ENCODE peak calls at places on chromosomes 13 and 19, in seven cellular contexts. V is epithelial cell of esophagus, T is left lung, F is heart right ventricle, O is tibial artery, N is cardiac fibroblast, J is tibial nerve. R is an unnamed sample.

GRCh38 chr13:99224019-99224418 is 23.4 kb downstream of the UBAC2 start:
- DNase-seq in V (no peak), T (no peak), F (no peak), O (no peak), N (no peak), J (no peak), R (no peak)

GRCh38 chr19:13962738-13963602 is 10.7 kb downstream of the DCAF15 start:
- DNase-seq in V (no peak), T (peak), F (no peak), O (no peak), N (no peak), J (no peak), R (peak)

GRCh38 chr13:24208314-24208713 is 47.8 kb downstream of the SPATA13 start:
- DNase-seq in V (peak), T (no peak), F (no peak), O (peak), N (peak), J (no peak), R (no peak)

GRCh38 chr13:35468195-35468594 is 8.3 kb downstream of the MAB21L1 start:
- DNase-seq in V (no peak), T (no peak), F (no peak), O (no peak), N (peak), J (no peak), R (no peak)

GRCh38 chr13:103812966-103813365 is 746.7 kb upstream of the SLC10A2 start:
- DNase-seq in V (no peak), T (no peak), F (no peak), O (no peak), N (peak), J (no peak), R (no peak)

GRCh38 chr13:39186205-39186880 is 148.1 kb downstream of the NHLRC3 start:
- DNase-seq in V (no peak), T (no peak), F (peak), O (peak), N (no peak), J (no peak), R (no peak)

GRCh38 chr13:112716461-112716820 is 26.6 kb downstream of the ATP11A start:
- DNase-seq in V (no peak), T (peak), F (no peak), O (no peak), N (no peak), J (no peak), R (no peak)

GRCh38 chr13:21429217-21429616 is 29.9 kb downstream of the ZDHHC20 start:
- DNase-seq in V (no peak), T (no peak), F (no peak), O (no peak), N (no peak), J (no peak), R (no peak)

GRCh38 chr13:114119196-114119595 is 13.2 kb downstream of the RASA3 start:
- DNase-seq in V (peak), T (peak), F (peak), O (no peak), N (peak), J (no peak), R (no peak)

GRCh38 chr19:1632462-1633268 is 19.8 kb downstream of the TCF3 start:
- DNase-seq in V (no peak), T (no peak), F (no peak), O (no peak), N (no peak), J (no peak), R (no peak)

GRCh38 chr13:71148391-71148790 is 718.6 kb downstream of the DACH1 start:
- DNase-seq in V (no peak), T (no peak), F (no peak), O (no peak), N (no peak), J (no peak), R (no peak)

GRCh38 chr13:98846991-98847390 is 94.5 kb upstream of the SLC15A1 start:
- DNase-seq in V (no peak), T (no peak), F (no peak), O (no peak), N (no peak), J (no peak), R (no peak)

GRCh38 chr13:53060840-53061485 is 32.4 kb downstream of the OLFM4 start:
- DNase-seq in V (no peak), T (no peak), F (no peak), O (no peak), N (no peak), J (no peak), R (no peak)

GRCh38 chr13:53054569-53054968 is 26.0 kb downstream of the OLFM4 start:
- DNase-seq in V (no peak), T (no peak), F (no peak), O (no peak), N (no peak), J (no peak), R (no peak)

GRCh38 chr13:53052675-53053074 is 24.1 kb downstream of the OLFM4 start:
- DNase-seq in V (no peak), T (no peak), F (no peak), O (no peak), N (no peak), J (no peak), R (no peak)

GRCh38 chr13:53058077-53058660 is 29.6 kb downstream of the OLFM4 start:
- DNase-seq in V (no peak), T (no peak), F (no peak), O (no peak), N (no peak), J (no peak), R (no peak)
- H3K4me3 ChIP-seq in V (no peak), T (no peak), F (no peak), O (no peak), N (no peak), J (no peak), R (no peak)

GRCh38 chr19:12938536-12939291 is at the start of gene CALR:
- DNase-seq in V (peak), T (no peak), F (no peak), O (no peak), N (peak), J (no peak), R (no peak)
- TF ChIP-seq CTCF in V (peak), T (no peak), F (peak), O (peak), N (peak), J (peak), R (no peak)

GRCh38 chr19:46303345-46303701 is 6.5 kb downstream of the HIF3A start:
- DNase-seq in V (no peak), T (no peak), F (no peak), O (no peak), N (no peak), J (no peak), R (no peak)
- H3K4me3 ChIP-seq in V (peak), T (no peak), F (peak), O (no peak), N (no peak), J (no peak), R (peak)

GRCh38 chr13:108214511-108215383 is 589 bp downstream of the LIG4 start:
- DNase-seq in V (peak), T (peak), F (peak), O (no peak), N (no peak), J (no peak), R (no peak)

GRCh38 chr13:108220042-108220441 is 1.9 kb downstream of the ABHD13 start:
- DNase-seq in V (peak), T (no peak), F (no peak), O (no peak), N (no peak), J (no peak), R (no peak)

GRCh38 chr13:108213946-108214345 is 1.4 kb downstream of the LIG4 start:
- DNase-seq in V (peak), T (no peak), F (no peak), O (no peak), N (peak), J (no peak), R (no peak)

GRCh38 chr13:108215428-108215827 is at the start of gene LIG4:
- DNase-seq in V (peak), T (peak), F (peak), O (peak), N (peak), J (peak), R (peak)

GRCh38 chr13:108218044-108218974 is at the start of gene ABHD13:
- DNase-seq in V (peak), T (peak), F (peak), O (peak), N (peak), J (peak), R (peak)
- TF ChIP-seq CTCF in V (no peak), T (no peak), F (no peak), O (peak), N (no peak), J (no peak), R (no peak)

DNA sequence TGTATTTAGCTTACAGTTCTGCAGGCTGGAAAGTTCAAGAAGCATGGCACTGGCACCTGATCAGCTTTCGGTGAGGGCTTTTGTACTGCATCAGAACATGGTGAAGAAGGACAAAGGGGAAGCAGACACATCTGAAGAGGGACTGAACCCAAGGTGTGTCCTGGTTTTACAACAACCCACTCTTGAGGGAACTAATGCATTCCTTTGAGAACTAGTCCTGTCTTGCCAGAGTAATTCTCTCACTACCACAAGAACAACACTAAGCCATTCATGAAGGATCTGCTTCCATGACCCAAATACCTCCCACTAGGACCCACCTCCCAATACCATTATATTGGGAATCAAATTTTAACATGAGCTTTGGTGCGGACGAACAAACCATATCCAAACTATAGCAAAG is 93.6 kb downstream of the RFC3 start:
- DNase-seq in V (peak), T (no peak), F (no peak), O (no peak), N (no peak), J (no peak), R (no peak)
- H3K4me3 ChIP-seq in V (no peak), T (no peak), F (no peak), O (no peak), N (no peak), J (no peak), R (no peak)